ENCODE peak calls at places on chromosomes 2 and 18, in eight cellular contexts. Q is amniotic stem cell; E is RPMI7951; C is CD4-positive, alpha-beta T cell; P is GM23248; A is spleen; U is astrocyte of the spinal cord; J is neuronal stem cell. R is an unnamed sample.

GRCh38 chr2:10133007-10133647 is 10.6 kb downstream of the RRM2 start:
- DNase-seq in Q (no peak), E (no peak), C (no peak), P (no peak), A (peak), U (no peak), J (no peak), R (no peak)

GRCh38 chr2:181438298-181438697 is 18.9 kb upstream of the ITGA4 start:
- DNase-seq in Q (no peak), E (peak), C (peak), P (no peak), A (no peak), U (no peak), J (no peak), R (no peak)

GRCh38 chr18:56748698-56749268 is 97.6 kb downstream of the WDR7 start:
- DNase-seq in Q (peak), E (peak), C (no peak), P (peak), A (no peak), U (peak), J (peak), R (peak)

GRCh38 chr2:170396799-170397459 is 219.0 kb downstream of the MYO3B start:
- DNase-seq in Q (no peak), E (peak), C (no peak), P (peak), A (no peak), U (peak), J (no peak), R (peak)

GRCh38 chr2:195710407-195710806 is 53.4 kb downstream of the SLC39A10 start:
- DNase-seq in Q (no peak), E (peak), C (no peak), P (peak), A (no peak), U (peak), J (no peak), R (no peak)

GRCh38 chr2:219252570-219252899 is 508 bp upstream of the TUBA4B start:
- DNase-seq in Q (no peak), E (no peak), C (no peak), P (peak), A (no peak), U (no peak), J (no peak), R (no peak)

GRCh38 chr2:74919827-74920226 is 38.6 kb upstream of the POLE4 start:
- DNase-seq in Q (no peak), E (no peak), C (peak), P (peak), A (peak), U (peak), J (peak), R (peak)

GRCh38 chr2:220279372-220279771 is 651.9 kb downstream of the SLC4A3 start:
- DNase-seq in Q (no peak), E (peak), C (no peak), P (peak), A (no peak), U (peak), J (no peak), R (no peak)

GRCh38 chr2:101597347-101597944 is 100.1 kb upstream of the MAP4K4 start:
- DNase-seq in Q (no peak), E (no peak), C (no peak), P (peak), A (no peak), U (peak), J (no peak), R (no peak)

GRCh38 chr18:54043484-54044256 is 180.8 kb downstream of the MBD2 start:
- DNase-seq in Q (no peak), E (no peak), C (no peak), P (peak), A (no peak), U (no peak), J (no peak), R (no peak)

GRCh38 chr2:157223624-157224205 is 33.8 kb upstream of the GALNT5 start:
- DNase-seq in Q (no peak), E (no peak), C (no peak), P (no peak), A (no peak), U (no peak), J (no peak), R (no peak)

GRCh38 chr18:26453370-26454030 is 94.9 kb downstream of the KCTD1 start:
- DNase-seq in Q (no peak), E (no peak), C (no peak), P (no peak), A (no peak), U (no peak), J (no peak), R (peak)

R was measured in NCI-H526 treated with DMSO at 0.1 percent for 48 hours.